ENCODE peak calls at places on chromosomes 6 and 20, in six cellular contexts. A is transverse colon; Q is brain microvascular endothelial cell; P is fibroblast of lung; D is CD8-positive, alpha-beta T cell; X is fibroblast of mammary gland. T is an unnamed sample.
A peak's percentile ranks its signal among the peaks of the same experiment; 100 is the strongest.

GRCh38 chr6:146775227-146775626 is 176.5 kb downstream of the ADGB start:
- DNase-seq in A (no peak), Q (no peak), P (peak; percentile 11), D (no peak), X (peak; percentile 8), T (peak; percentile 7)

GRCh38 chr6:162998777-162999176 is 271.0 kb downstream of the PACRG start:
- DNase-seq in A (no peak), Q (no peak), P (no peak), D (no peak), X (no peak), T (no peak)

GRCh38 chr6:164396071-164397047 is 913.0 kb downstream of the C6orf118 start:
- DNase-seq in A (no peak), Q (no peak), P (no peak), D (no peak), X (no peak), T (peak; percentile 55)

GRCh38 chr20:58216334-58216733 is 12.1 kb downstream of the ANKRD60 start:
- DNase-seq in A (no peak), Q (no peak), P (peak; percentile 78), D (no peak), X (peak; percentile 36), T (no peak)

GRCh38 chr20:25011831-25012241 is 19.3 kb upstream of the APMAP start:
- DNase-seq in A (peak; percentile 1), Q (no peak), P (no peak), D (no peak), X (no peak), T (no peak)

GRCh38 chr6:78989191-78989590 is 88.9 kb downstream of the PHIP start:
- DNase-seq in A (no peak), Q (no peak), P (no peak), D (no peak), X (no peak), T (no peak)

GRCh38 chr6:132461958-132462357 is 51.0 kb downstream of the STX7 start:
- DNase-seq in A (no peak), Q (no peak), P (no peak), D (no peak), X (no peak), T (no peak)

GRCh38 chr20:47350691-47351545 is 5.6 kb downstream of the ZMYND8 start:
- DNase-seq in A (no peak), Q (no peak), P (no peak), D (no peak), X (no peak), T (no peak)

GRCh38 chr6:14058735-14059134 is 58.8 kb upstream of the CD83 start:
- DNase-seq in A (no peak), Q (no peak), P (no peak), D (no peak), X (no peak), T (no peak)

GRCh38 chr6:56757585-56757984 is 114.9 kb upstream of the DST start:
- DNase-seq in A (peak; percentile 52), Q (no peak), P (peak; percentile 84), D (no peak), X (peak; percentile 67), T (peak; percentile 62)

GRCh38 chr20:25637247-25637646 is 13.4 kb upstream of the NANP start:
- DNase-seq in A (no peak), Q (no peak), P (peak; percentile 2), D (no peak), X (peak; percentile 4), T (peak; percentile 3)

GRCh38 chr6:111972714-111973678 is 80.9 kb upstream of the CCN6 start:
- DNase-seq in A (peak; percentile 20), Q (peak; percentile 97), P (peak; percentile 96), D (peak; percentile 69), X (peak; percentile 96), T (peak; percentile 97)

GRCh38 chr6:93972791-93973190 is 553.4 kb upstream of the EPHA7 start:
- DNase-seq in A (no peak), Q (no peak), P (peak; percentile 42), D (no peak), X (peak; percentile 14), T (peak; percentile 16)

GRCh38 chr6:127879685-127880084 is 21.2 kb downstream of the THEMIS start:
- DNase-seq in A (no peak), Q (peak; percentile 7), P (peak; percentile 26), D (peak; percentile 21), X (peak; percentile 7), T (peak; percentile 15)

GRCh38 chr20:34724172-34724571 is 20.0 kb downstream of the TP53INP2 start:
- DNase-seq in A (no peak), Q (no peak), P (no peak), D (no peak), X (no peak), T (no peak)

GRCh38 chr6:2140438-2141128 is 104.8 kb downstream of the GMDS start:
- DNase-seq in A (no peak), Q (no peak), P (no peak), D (no peak), X (no peak), T (no peak)

GRCh38 chr6:63573899-63574553 is 1.7 kb downstream of the LOC128125822 start:
- DNase-seq in A (peak; percentile 57), Q (peak; percentile 51), P (peak; percentile 68), D (peak; percentile 36), X (peak; percentile 71), T (peak; percentile 70)

GRCh38 chr20:41141153-41141815 is 3.9 kb downstream of the PLCG1 start:
- DNase-seq in A (peak; percentile 20), Q (peak; percentile 12), P (peak; percentile 72), D (no peak), X (peak; percentile 43), T (peak; percentile 56)

GRCh38 chr6:112253842-112254816 is at the start of gene LAMA4:
- DNase-seq in A (peak; percentile 29), Q (peak; percentile 87), P (peak; percentile 83), D (no peak), X (peak; percentile 88), T (peak; percentile 80)

GRCh38 chr6:146546440-146546839 is 2.8 kb downstream of the RAB32 start:
- DNase-seq in A (no peak), Q (peak; percentile 82), P (peak; percentile 93), D (no peak), X (peak; percentile 86), T (peak; percentile 85)

GRCh38 chr6:136015531-136015930 is 164.0 kb downstream of the PDE7B start:
- DNase-seq in A (no peak), Q (no peak), P (peak; percentile 35), D (no peak), X (no peak), T (no peak)

GRCh38 chr6:34953084-34954025 is 64.3 kb downstream of the ANKS1A start:
- DNase-seq in A (peak; percentile 21), Q (peak; percentile 76), P (peak; percentile 68), D (no peak), X (peak; percentile 75), T (peak; percentile 79)

GRCh38 chr20:47791084-47791599 is 5.9 kb upstream of the SULF2 start:
- DNase-seq in A (no peak), Q (no peak), P (no peak), D (no peak), X (peak; percentile 20), T (no peak)

GRCh38 chr20:47985092-47985850 is 200.0 kb upstream of the SULF2 start:
- DNase-seq in A (no peak), Q (no peak), P (no peak), D (no peak), X (no peak), T (peak; percentile 7)

DNA sequence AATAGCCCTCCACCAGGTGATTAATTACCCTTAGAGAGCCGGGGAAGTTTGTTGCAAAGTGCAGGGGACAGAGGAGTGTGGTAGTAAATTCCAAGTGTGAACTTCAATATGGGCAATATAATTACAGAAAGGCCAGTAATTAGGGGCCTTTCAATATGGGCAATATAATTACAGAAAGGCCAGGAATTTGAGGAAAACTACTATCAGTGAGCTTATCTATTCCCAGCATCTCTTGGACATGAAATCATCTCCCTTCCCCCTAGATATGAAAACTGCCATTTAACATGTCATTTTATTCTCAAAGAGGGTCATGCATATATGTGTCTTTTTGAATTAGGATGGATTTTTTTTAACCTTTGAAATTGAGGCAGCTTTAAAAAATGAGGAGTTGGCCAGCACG is 102.0 kb downstream of the FOXO3 start:
- DNase-seq in A (no peak), Q (no peak), P (no peak), D (no peak), X (no peak), T (no peak)
- H3K4me3 ChIP-seq in A (no peak overlapping the region), Q (no peak overlapping the region), P (no peak overlapping the region), D (no peak overlapping the region), X (no peak overlapping the region), T (no peak overlapping the region)

GRCh38 chr6:41601248-41601549 is 37.1 kb upstream of the MDFI start:
- DNase-seq in A (no peak), Q (no peak), P (no peak), D (no peak), X (no peak), T (no peak)

GRCh38 chr6:41605649-41606048 is 32.6 kb upstream of the MDFI start:
- DNase-seq in A (no peak), Q (no peak), P (no peak), D (no peak), X (no peak), T (no peak)

GRCh38 chr6:41602864-41603608 is 35.2 kb upstream of the MDFI start:
- DNase-seq in A (peak; percentile 84), Q (peak; percentile 66), P (peak; percentile 86), D (peak; percentile 74), X (peak; percentile 79), T (peak; percentile 84)

GRCh38 chr6:41602422-41602743 is 35.9 kb upstream of the MDFI start:
- DNase-seq in A (no peak), Q (no peak), P (no peak), D (no peak), X (no peak), T (no peak)

GRCh38 chr6:41604006-41604405 is 34.3 kb upstream of the MDFI start:
- DNase-seq in A (no peak), Q (no peak), P (no peak), D (no peak), X (no peak), T (no peak)
- TF ChIP-seq CTCF in A (no peak), Q (no peak), P (no peak), D (no peak), X (no peak), T (no peak)

GRCh38 chr6:126481319-126481718 is 141.4 kb downstream of the CENPW start:
- DNase-seq in A (no peak), Q (no peak), P (no peak), D (no peak), X (no peak), T (no peak)

GRCh38 chr6:126477678-126478077 is 137.8 kb downstream of the CENPW start:
- DNase-seq in A (no peak), Q (no peak), P (no peak), D (no peak), X (no peak), T (no peak)

GRCh38 chr6:126475449-126475848 is 135.5 kb downstream of the CENPW start:
- DNase-seq in A (no peak), Q (no peak), P (peak; percentile 35), D (no peak), X (no peak), T (no peak)

GRCh38 chr6:126480268-126480667 is 140.4 kb downstream of the CENPW start:
- DNase-seq in A (no peak), Q (no peak), P (no peak), D (no peak), X (no peak), T (no peak)
- H3K4me3 ChIP-seq in A (no peak overlapping the region), Q (no peak overlapping the region), P (no peak overlapping the region), D (no peak overlapping the region), X (no peak overlapping the region), T (no peak overlapping the region)

DNA sequence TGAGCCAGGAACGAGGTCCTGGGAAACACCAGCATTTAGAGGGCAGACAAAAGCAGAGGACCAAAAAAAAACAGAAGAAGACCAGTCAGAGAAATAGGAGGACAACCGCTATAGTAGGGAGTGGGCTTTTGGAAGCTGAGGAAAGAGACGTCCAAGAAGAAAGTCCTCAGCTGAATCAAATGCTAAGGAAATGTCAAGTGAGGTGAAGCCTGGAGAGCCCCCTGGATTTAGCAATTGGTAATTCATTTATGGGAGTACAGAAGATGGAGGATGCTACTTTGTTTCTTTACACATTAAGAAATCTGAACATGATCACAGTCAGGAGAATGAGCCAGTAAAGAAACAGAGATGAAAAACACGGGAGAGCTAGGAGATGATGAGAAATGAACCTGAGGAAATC is 41.1 kb downstream of the LRP11 start:
- DNase-seq in A (no peak), Q (no peak), P (no peak), D (no peak), X (no peak), T (no peak)
- TF ChIP-seq CTCF in A (no peak), Q (peak; percentile 31), P (no peak), D (no peak), X (peak; percentile 12), T (peak; percentile 11)